ENCODE peak calls at places on chromosomes 13 and 19, in ten cellular contexts. Z is frontal cortex, J is astrocyte of the spinal cord, D is cardiac muscle cell, Q is T-helper 2 cell, C is fibroblast of the aortic adventitia, U is AG08396, M is A673, H is sigmoid colon, E is substantia nigra. V is an unnamed sample.

GRCh38 chr19:40605201-40605971 is 4.2 kb downstream of the LTBP4 start:
- DNase-seq in Z (peak), J (peak), D (peak), Q (peak), C (peak), U (peak), M (peak), H (peak), E (no peak), V (no peak)

GRCh38 chr13:41520016-41520698 is 62.8 kb downstream of the RGCC start:
- DNase-seq in Z (no peak), J (no peak), D (no peak), Q (no peak), C (no peak), U (no peak), M (peak), H (no peak), E (no peak), V (no peak)

GRCh38 chr19:13017306-13018036 is 22.2 kb downstream of the NFIX start:
- DNase-seq in Z (no peak), J (no peak), D (no peak), Q (no peak), C (peak), U (no peak), M (no peak), H (no peak), E (no peak), V (no peak)

GRCh38 chr19:41872384-41872774 is 4.7 kb upstream of the CD79A start:
- DNase-seq in Z (no peak), J (no peak), D (no peak), Q (no peak), C (no peak), U (no peak), M (no peak), H (no peak), E (no peak), V (no peak)

GRCh38 chr19:35142531-35143230 is 374 bp upstream of the FXYD7 start:
- DNase-seq in Z (peak), J (no peak), D (peak), Q (peak), C (no peak), U (peak), M (peak), H (no peak), E (no peak), V (peak)

GRCh38 chr13:106432636-106433035 is 102.8 kb downstream of the EFNB2 start:
- DNase-seq in Z (no peak), J (no peak), D (no peak), Q (no peak), C (peak), U (no peak), M (no peak), H (no peak), E (no peak), V (no peak)

GRCh38 chr13:110037925-110038573 is 251.7 kb upstream of the IRS2 start:
- DNase-seq in Z (no peak), J (no peak), D (no peak), Q (no peak), C (no peak), U (no peak), M (no peak), H (no peak), E (no peak), V (no peak)

GRCh38 chr13:114069376-114070097 is 62.9 kb downstream of the RASA3 start:
- DNase-seq in Z (no peak), J (no peak), D (no peak), Q (no peak), C (no peak), U (no peak), M (no peak), H (peak), E (no peak), V (no peak)

GRCh38 chr13:48801255-48801654 is 147.5 kb downstream of the CYSLTR2 start:
- DNase-seq in Z (no peak), J (peak), D (no peak), Q (no peak), C (peak), U (peak), M (no peak), H (no peak), E (no peak), V (no peak)

GRCh38 chr19:50266896-50267295 is 62.3 kb downstream of the KCNC3 start:
- DNase-seq in Z (no peak), J (no peak), D (no peak), Q (no peak), C (no peak), U (no peak), M (no peak), H (no peak), E (no peak), V (no peak)

GRCh38 chr19:43720936-43721335 is 5.1 kb downstream of the IRGC start:
- DNase-seq in Z (no peak), J (peak), D (no peak), Q (no peak), C (no peak), U (no peak), M (no peak), H (no peak), E (no peak), V (no peak)

GRCh38 chr19:38657633-38658222 is 10.3 kb downstream of the ACTN4 start:
- DNase-seq in Z (no peak), J (peak), D (no peak), Q (no peak), C (peak), U (peak), M (no peak), H (no peak), E (no peak), V (no peak)

GRCh38 chr13:20258208-20258962 is 26.3 kb upstream of the GJB6 start:
- DNase-seq in Z (no peak), J (no peak), D (no peak), Q (no peak), C (no peak), U (no peak), M (no peak), H (no peak), E (no peak), V (no peak)

GRCh38 chr13:74695021-74695800 is 561.0 kb upstream of the KLF12 start:
- DNase-seq in Z (no peak), J (peak), D (peak), Q (no peak), C (no peak), U (no peak), M (no peak), H (no peak), E (no peak), V (no peak)

GRCh38 chr19:27671876-27672275 is 1541.1 kb downstream of the UQCRFS1 start:
- DNase-seq in Z (no peak), J (no peak), D (no peak), Q (no peak), C (no peak), U (no peak), M (no peak), H (no peak), E (no peak), V (no peak)

GRCh38 chr13:70541451-70541850 is 433.2 kb upstream of the KLHL1 start:
- DNase-seq in Z (no peak), J (no peak), D (no peak), Q (no peak), C (no peak), U (no peak), M (no peak), H (no peak), E (no peak), V (no peak)

GRCh38 chr19:16661480-16662034 is 618 bp downstream of the TMEM38A start:
- DNase-seq in Z (no peak), J (no peak), D (peak), Q (no peak), C (no peak), U (no peak), M (no peak), H (peak), E (no peak), V (no peak)

GRCh38 chr19:12784871-12785430 is 6.3 kb upstream of the JUNB start:
- DNase-seq in Z (no peak), J (peak), D (no peak), Q (peak), C (peak), U (no peak), M (no peak), H (no peak), E (no peak), V (no peak)

GRCh38 chr13:29771247-29771646 is 79.2 kb downstream of the UBL3 start:
- DNase-seq in Z (no peak), J (peak), D (peak), Q (peak), C (peak), U (no peak), M (peak), H (no peak), E (no peak), V (no peak)

GRCh38 chr13:38213307-38213706 is 136.3 kb upstream of the UFM1 start:
- DNase-seq in Z (no peak), J (peak), D (no peak), Q (no peak), C (peak), U (no peak), M (peak), H (no peak), E (no peak), V (no peak)